ENCODE peak calls at places on chromosomes 11 and 22, in six cellular contexts. P is keratinocyte; K is IMR-90; U is CD8-positive, alpha-beta memory T cell; N is PC-3; H is HepG2. V is an unnamed sample.

GRCh38 chr11:46334211-46334610 is 13.1 kb upstream of the DGKZ start:
- DNase-seq in P (no peak), K (no peak), U (no peak), N (no peak), H (no peak), V (no peak)

GRCh38 chr11:79076526-79077115 is 364.2 kb downstream of the TENM4 start:
- DNase-seq in P (no peak), K (no peak), U (no peak), N (peak; percentile 71), H (peak; percentile 30), V (peak; percentile 38)

GRCh38 chr11:74929431-74930363 is 19.2 kb downstream of the XRRA1 start:
- DNase-seq in P (peak; percentile 66), K (peak; percentile 95), U (peak; percentile 60), N (peak; percentile 95), H (peak; percentile 89), V (peak; percentile 88)

GRCh38 chr22:49392841-49393510 is 434.7 kb downstream of the BRD1 start:
- DNase-seq in P (no peak), K (no peak), U (no peak), N (no peak), H (no peak), V (no peak)

GRCh38 chr11:35235944-35236666 is 97.1 kb downstream of the CD44 start:
- DNase-seq in P (no peak), K (no peak), U (peak; percentile 63), N (peak; percentile 90), H (no peak), V (peak; percentile 65)

GRCh38 chr11:60872952-60873524 is 5.7 kb downstream of the ZP1 start:
- DNase-seq in P (no peak), K (peak; percentile 89), U (no peak), N (no peak), H (peak; percentile 34), V (no peak)

GRCh38 chr22:11629661-11630385 is 3898.2 kb upstream of the OR11H1 start:
- DNase-seq in P (no peak), K (no peak), U (no peak), N (no peak), H (no peak), V (no peak)

GRCh38 chr11:70601861-70602575 is 203.7 kb downstream of the CTTN start:
- DNase-seq in P (no peak), K (no peak), U (no peak), N (no peak), H (no peak), V (no peak)

GRCh38 chr11:2215561-2216399 is 44.2 kb upstream of the TH start:
- DNase-seq in P (no peak), K (no peak), U (no peak), N (no peak), H (peak; percentile 46), V (no peak)

GRCh38 chr11:108606070-108606469 is 12.5 kb upstream of the EXPH5 start:
- DNase-seq in P (no peak), K (no peak), U (no peak), N (no peak), H (no peak), V (no peak)

GRCh38 chr11:120056301-120057027 is 81.4 kb downstream of the TRIM29 start:
- DNase-seq in P (no peak), K (no peak), U (no peak), N (no peak), H (no peak), V (no peak)

GRCh38 chr11:101049123-101049522 is 80.5 kb downstream of the PGR start:
- DNase-seq in P (no peak), K (no peak), U (no peak), N (peak; percentile 94), H (no peak), V (no peak)

GRCh38 chr22:24859587-24859986 is 53.6 kb downstream of the SGSM1 start:
- DNase-seq in P (no peak), K (no peak), U (no peak), N (no peak), H (no peak), V (no peak)

GRCh38 chr11:9380773-9381172 is 3.7 kb upstream of the IPO7 start:
- DNase-seq in P (no peak), K (no peak), U (no peak), N (no peak), H (no peak), V (no peak)

GRCh38 chr22:28985581-28986290 is 75.9 kb downstream of the C22orf31 start:
- DNase-seq in P (no peak), K (no peak), U (no peak), N (no peak), H (no peak), V (no peak)

GRCh38 chr22:50471962-50472361 is 2.9 kb downstream of the SBF1 start:
- DNase-seq in P (no peak), K (no peak), U (no peak), N (no peak), H (no peak), V (no peak)

GRCh38 chr11:116837231-116838091 is at the start of gene APOA1:
- DNase-seq in P (no peak), K (no peak), U (no peak), N (no peak), H (peak; percentile 98), V (peak; percentile 75)

GRCh38 chr11:66981976-66982578 is 7.0 kb downstream of the C11orf86 start:
- DNase-seq in P (no peak), K (peak; percentile 91), U (no peak), N (peak; percentile 99), H (peak; percentile 69), V (peak; percentile 75)

GRCh38 chr11:117195208-117195607 is 4.0 kb upstream of the TAGLN start:
- DNase-seq in P (no peak), K (no peak), U (no peak), N (no peak), H (no peak), V (peak; percentile 86)

GRCh38 chr11:29135504-29135903 is 881.3 kb downstream of the KCNA4 start:
- DNase-seq in P (no peak), K (peak; percentile 80), U (no peak), N (no peak), H (no peak), V (no peak)

DNA sequence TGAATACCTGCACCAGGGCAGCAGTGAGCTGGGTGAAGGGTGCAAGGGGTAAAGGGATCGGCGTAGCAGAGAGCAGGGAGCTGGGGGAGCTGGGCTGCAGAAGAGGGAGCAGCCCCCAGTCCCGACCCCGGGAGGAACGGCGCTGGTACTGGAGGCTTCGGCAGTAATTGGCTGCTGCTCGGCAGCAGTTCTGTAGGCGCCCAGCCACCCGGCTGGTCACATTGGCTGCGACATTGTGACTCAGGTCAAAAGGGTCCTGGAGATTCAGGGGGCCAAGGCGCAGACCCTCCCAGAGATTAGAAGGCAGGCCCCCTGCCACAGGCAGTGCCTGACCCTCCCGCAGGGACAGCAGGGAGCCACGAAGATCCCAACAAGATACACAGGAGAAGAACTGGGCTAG is 2.1 kb upstream of the EEF1G start:
- DNase-seq in P (no peak), K (no peak), U (no peak), N (no peak), H (no peak), V (no peak)
- H3K36me3 ChIP-seq in P (peaks cover 21% of the 10 kb centered on the region), K (peaks cover 38% of the 10 kb centered on the region), U (peaks cover 29% of the 10 kb centered on the region), N (peaks cover 37% of the 10 kb centered on the region), H (peaks cover 47% of the 10 kb centered on the region), V (peaks cover 4% of the 10 kb centered on the region)

GRCh38 chr22:39308614-39309363 is 10.6 kb downstream of the RPL3 start:
- DNase-seq in P (no peak), K (peak; percentile 96), U (no peak), N (peak; percentile 89), H (no peak), V (no peak)

GRCh38 chr22:39309881-39310714 is 9.3 kb downstream of the RPL3 start:
- DNase-seq in P (no peak), K (peak; percentile 58), U (no peak), N (peak; percentile 36), H (no peak), V (no peak)

GRCh38 chr22:39306456-39307361 is 12.7 kb downstream of the RPL3 start:
- DNase-seq in P (no peak), K (no peak), U (peak; percentile 39), N (peak; percentile 35), H (no peak), V (no peak)

GRCh38 chr22:39311592-39312400 is 7.6 kb downstream of the RPL3 start:
- DNase-seq in P (no peak), K (no peak), U (no peak), N (no peak), H (no peak), V (no peak)

DNA sequence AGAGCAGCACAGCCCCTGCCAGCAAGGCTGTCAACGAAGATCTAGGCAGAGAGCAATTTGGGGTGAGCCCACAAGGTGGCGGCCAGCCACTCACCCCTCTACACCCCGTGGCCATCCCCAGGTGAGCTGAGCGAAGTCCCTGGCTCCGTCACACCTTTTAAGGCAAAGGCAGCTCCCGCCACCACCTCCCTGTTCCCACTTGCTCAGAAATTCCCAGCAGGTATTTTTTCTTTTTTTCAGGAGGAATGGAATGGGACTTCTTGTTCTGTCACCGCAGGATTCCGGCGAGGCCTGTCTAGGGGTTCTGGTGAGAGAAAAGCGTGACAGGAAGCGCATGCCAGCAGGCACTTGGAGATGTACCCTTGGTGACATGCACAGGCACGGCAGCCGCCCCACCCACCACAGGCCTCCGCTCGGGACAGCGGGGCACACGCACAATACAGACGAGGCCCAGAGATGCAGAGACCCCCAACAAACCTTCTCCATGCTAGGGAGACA is 10.0 kb downstream of the RPL3 start:
- DNase-seq in P (no peak), K (no peak), U (no peak), N (no peak), H (no peak), V (no peak)
- H3K4me1 ChIP-seq in P (peaks cover 58% of the 10 kb centered on the region), K (peaks cover 19% of the 10 kb centered on the region), U (peaks cover 2% of the 10 kb centered on the region), N (peaks cover 18% of the 10 kb centered on the region), H (peaks cover 52% of the 10 kb centered on the region), V (peaks cover 2% of the 10 kb centered on the region)

GRCh38 chr11:134231958-134232674 is 7.6 kb downstream of the VPS26B start:
- DNase-seq in P (no peak), K (no peak), U (no peak), N (no peak), H (no peak), V (no peak)
- H3K36me3 ChIP-seq in P (peaks cover 6% of the 10 kb centered on the region), K (peaks cover 5% of the 10 kb centered on the region), U (peaks cover 17% of the 10 kb centered on the region), N (no peaks in the 10 kb centered on the region), H (peaks cover 3% of the 10 kb centered on the region), V (peaks cover 5% of the 10 kb centered on the region)

GRCh38 chr11:68403424-68403823 is 57.1 kb upstream of the PPP6R3 start:
- DNase-seq in P (no peak), K (no peak), U (no peak), N (no peak), H (no peak), V (no peak)

GRCh38 chr11:68406318-68407313 is 53.9 kb upstream of the PPP6R3 start:
- DNase-seq in P (no peak), K (no peak), U (no peak), N (no peak), H (peak; percentile 38), V (peak; percentile 20)

GRCh38 chr11:68402355-68403031 is 58.1 kb upstream of the PPP6R3 start:
- DNase-seq in P (no peak), K (no peak), U (no peak), N (peak; percentile 18), H (no peak), V (peak; percentile 69)

GRCh38 chr11:68401856-68402255 is 58.7 kb upstream of the PPP6R3 start:
- DNase-seq in P (no peak), K (no peak), U (no peak), N (no peak), H (no peak), V (no peak)

DNA sequence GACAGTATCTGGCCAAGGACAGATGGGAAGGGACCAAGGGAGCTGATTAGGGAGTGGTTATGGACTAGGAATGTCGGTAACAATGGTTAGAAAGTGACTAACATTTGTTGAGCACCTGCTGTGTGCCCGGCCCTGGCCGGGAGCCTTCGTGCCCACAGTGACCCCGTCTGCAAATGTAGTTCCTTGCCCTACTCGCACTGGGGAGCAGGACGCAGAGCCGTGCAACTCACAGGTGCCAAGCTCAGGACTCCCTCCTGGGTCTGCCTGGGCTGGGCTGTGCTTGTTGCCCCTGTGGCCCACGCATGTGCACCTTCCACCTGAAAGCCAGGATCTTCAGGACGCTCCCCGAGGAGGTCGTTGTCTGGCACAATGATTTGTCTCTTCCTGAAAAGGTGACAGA is 56.7 kb upstream of the PPP6R3 start:
- DNase-seq in P (no peak), K (no peak), U (no peak), N (no peak), H (no peak), V (no peak)
- H3K4me1 ChIP-seq in P (no peaks in the 10 kb centered on the region), K (no peaks in the 10 kb centered on the region), U (no peaks in the 10 kb centered on the region), N (no peaks in the 10 kb centered on the region), H (peaks cover 19% of the 10 kb centered on the region), V (peaks cover 8% of the 10 kb centered on the region)

V was measured in small intestine.